ENCODE peak calls at places on chromosomes 16 and 17, in four cellular contexts. E, Q, T and D are unnamed samples.

GRCh38 chr16:17318200-17318599 is 152.6 kb downstream of the XYLT1 start:
- DNase-seq in E (no peak), Q (no peak), T (no peak), D (no peak)

GRCh38 chr17:30243002-30243401 is 7.5 kb upstream of the SLC6A4 start:
- DNase-seq in E (no peak), Q (peak), T (no peak), D (no peak)

GRCh38 chr16:69534720-69535119 is 31.0 kb upstream of the NFAT5 start:
- DNase-seq in E (no peak), Q (no peak), T (no peak), D (no peak)

GRCh38 chr17:79132271-79133064 is 57.8 kb downstream of the ENGASE start:
- DNase-seq in E (no peak), Q (no peak), T (no peak), D (no peak)

GRCh38 chr17:38870259-38871165 is 654 bp downstream of the LASP1 start:
- DNase-seq in E (peak), Q (peak), T (no peak), D (no peak)

GRCh38 chr16:54425681-54426549 is 139.3 kb upstream of the IRX3 start:
- DNase-seq in E (no peak), Q (no peak), T (no peak), D (no peak)

GRCh38 chr17:68909066-68909465 is 46.1 kb downstream of the ABCA8 start:
- DNase-seq in E (peak), Q (no peak), T (peak), D (peak)

GRCh38 chr16:68070811-68071546 is 14.2 kb upstream of the NFATC3 start:
- DNase-seq in E (no peak), Q (peak), T (no peak), D (no peak)

GRCh38 chr16:88963583-88963982 is 13.4 kb downstream of the CBFA2T3 start:
- DNase-seq in E (no peak), Q (no peak), T (no peak), D (no peak)

GRCh38 chr16:85441890-85442670 is 171.0 kb upstream of the GSE1 start:
- DNase-seq in E (no peak), Q (no peak), T (no peak), D (no peak)

GRCh38 chr16:22386976-22387375 is 12.6 kb upstream of the CDR2 start:
- DNase-seq in E (no peak), Q (no peak), T (no peak), D (no peak)

GRCh38 chr16:78562156-78562555 is 462.7 kb downstream of the WWOX start:
- DNase-seq in E (no peak), Q (no peak), T (no peak), D (no peak)

GRCh38 chr17:80649200-80649644 is 104.6 kb downstream of the RPTOR start:
- DNase-seq in E (no peak), Q (no peak), T (no peak), D (no peak)

GRCh38 chr16:87691686-87692079 is 74.1 kb downstream of the KLHDC4 start:
- DNase-seq in E (no peak), Q (no peak), T (no peak), D (no peak)

GRCh38 chr16:80610489-80611156 is 69.8 kb downstream of the DYNLRB2 start:
- DNase-seq in E (no peak), Q (no peak), T (no peak), D (no peak)

GRCh38 chr16:85882181-85882810 is 16.7 kb upstream of the IRF8 start:
- DNase-seq in E (no peak), Q (no peak), T (no peak), D (no peak)

GRCh38 chr17:21505819-21506815 is 130.0 kb downstream of the KCNJ12 start:
- DNase-seq in E (no peak), Q (no peak), T (no peak), D (no peak)

GRCh38 chr16:17277981-17278381 is 192.8 kb downstream of the XYLT1 start:
- DNase-seq in E (no peak), Q (peak), T (no peak), D (peak)

GRCh38 chr17:42387663-42388380 is 420 bp downstream of the STAT3 start:
- DNase-seq in E (peak), Q (peak), T (no peak), D (no peak)

GRCh38 chr16:31452631-31453106 is 6.6 kb upstream of the ARMC5 start:
- DNase-seq in E (peak), Q (no peak), T (no peak), D (no peak)

GRCh38 chr16:88842308-88842756 is 14.4 kb downstream of the GALNS start:
- DNase-seq in E (no peak), Q (no peak), T (no peak), D (no peak)

GRCh38 chr16:672371-672770 is 3.1 kb upstream of the RHBDL1 start:
- DNase-seq in E (no peak), Q (no peak), T (no peak), D (no peak)

GRCh38 chr16:10584956-10585561 is 4.7 kb upstream of the EMP2 start:
- DNase-seq in E (no peak), Q (no peak), T (no peak), D (no peak)

GRCh38 chr17:66915204-66915611 is 49.3 kb upstream of the CACNG4 start:
- DNase-seq in E (no peak), Q (no peak), T (no peak), D (peak)

GRCh38 chr16:52861614-52862022 is 191.1 kb downstream of the CHD9NB start:
- DNase-seq in E (no peak), Q (peak), T (no peak), D (peak)

GRCh38 chr16:67100569-67101300 is 9.0 kb upstream of the PHAF1 start:
- DNase-seq in E (no peak), Q (no peak), T (no peak), D (no peak)

GRCh38 chr17:15261063-15261817 is 3.9 kb downstream of the PMP22 start:
- DNase-seq in E (peak), Q (no peak), T (no peak), D (no peak)

GRCh38 chr17:81411305-81411704 is 16.0 kb downstream of the BAHCC1 start:
- DNase-seq in E (no peak), Q (no peak), T (no peak), D (no peak)

GRCh38 chr17:17419621-17420020 is 57.2 kb upstream of the MED9 start:
- DNase-seq in E (no peak), Q (no peak), T (no peak), D (no peak)

GRCh38 chr17:35025541-35025940 is 38.0 kb downstream of the RFFL start:
- DNase-seq in E (no peak), Q (no peak), T (no peak), D (no peak)

GRCh38 chr17:57440522-57441269 is 184.4 kb downstream of the MSI2 start:
- DNase-seq in E (peak), Q (peak), T (peak), D (peak)

GRCh38 chr17:45132302-45132568 is at the start of gene PLCD3:
- DNase-seq in E (no peak), Q (no peak), T (no peak), D (no peak)

GRCh38 chr16:79008036-79008868 is 592.3 kb downstream of the MAF start:
- DNase-seq in E (peak), Q (no peak), T (no peak), D (no peak)

GRCh38 chr17:28937044-28937729 is 14.1 kb downstream of the PHF12 start:
- DNase-seq in E (no peak), Q (no peak), T (no peak), D (no peak)

GRCh38 chr16:74817851-74818250 is 43.2 kb upstream of the FA2H start:
- DNase-seq in E (no peak), Q (no peak), T (no peak), D (no peak)

GRCh38 chr16:53172517-53172916 is 117.7 kb downstream of the CHD9 start:
- DNase-seq in E (no peak), Q (no peak), T (no peak), D (no peak)

GRCh38 chr16:23423496-23424049 is 29.4 kb downstream of the COG7 start:
- DNase-seq in E (no peak), Q (no peak), T (no peak), D (peak)
- TF ChIP-seq EGR1 in E (no peak), Q (no peak), T (no peak), D (no peak)

GRCh38 chr16:11792404-11793260 is 4.4 kb downstream of the ZC3H7A start:
- DNase-seq in E (no peak), Q (no peak), T (no peak), D (no peak)
- TF ChIP-seq EGR1 in E (no peak), Q (no peak), T (no peak), D (no peak)

GRCh38 chr17:6793748-6794493 is 17.9 kb downstream of the FBXO39 start:
- DNase-seq in E (no peak), Q (no peak), T (no peak), D (no peak)
- TF ChIP-seq EGR1 in E (no peak), Q (no peak), T (no peak), D (no peak)

GRCh38 chr16:14286381-14287230 is 215.5 kb downstream of the MRTFB start:
- DNase-seq in E (no peak), Q (peak), T (no peak), D (no peak)
- TF ChIP-seq EGR1 in E (no peak), Q (no peak), T (no peak), D (no peak)